ENCODE peak calls at places on chromosome 14, in eight cellular contexts. E is fibroblast of the aortic adventitia; Q is T-cell; K is activated T-cell treated with anti-CD3 and anti-CD28 coated beads, Interleukin-2, amount 50 U/mL, for 72 hours; V is activated naive CD8-positive, alpha-beta T cell treated with anti-CD3 and anti-CD28 coated beads for 36 hours; I is NCI-H1092; C is tibial artery; T is retina. Z is an unnamed sample.

GRCh38 chr14:92973265-92973797 is 50.4 kb downstream of the CHGA start:
- DNase-seq in E (peak; percentile 86), Q (peak; percentile 5), K (peak; percentile 22), V (peak; percentile 41), I (peak; percentile 25), C (peak; percentile 68), T (peak; percentile 87), Z (no peak)

GRCh38 chr14:57533214-57533613 is 39.6 kb upstream of the CCDC198 start:
- DNase-seq in E (peak; percentile 42), Q (no peak), K (peak; percentile 3), V (no peak), I (no peak), C (no peak), T (peak; percentile 17), Z (no peak)

GRCh38 chr14:76826122-76826521 is at the start of gene LRRC74A:
- DNase-seq in E (no peak), Q (no peak), K (no peak), V (no peak), I (no peak), C (no peak), T (no peak), Z (no peak)

GRCh38 chr14:30272848-30273563 is 286.0 kb upstream of the G2E3 start:
- DNase-seq in E (no peak), Q (no peak), K (no peak), V (no peak), I (no peak), C (no peak), T (peak; percentile 78), Z (no peak)

GRCh38 chr14:32939254-32940065 is 781 bp downstream of the NPAS3 start:
- DNase-seq in E (peak; percentile 47), Q (no peak), K (peak; percentile 33), V (peak; percentile 50), I (peak; percentile 66), C (peak; percentile 80), T (peak; percentile 88), Z (no peak)

GRCh38 chr14:91829511-91829910 is 37.8 kb downstream of the TC2N start:
- DNase-seq in E (no peak), Q (no peak), K (no peak), V (no peak), I (no peak), C (no peak), T (no peak), Z (no peak)

GRCh38 chr14:66403183-66403582 is 83.0 kb upstream of the CCDC196 start:
- DNase-seq in E (peak; percentile 69), Q (no peak), K (no peak), V (no peak), I (no peak), C (no peak), T (no peak), Z (peak; percentile 3)

GRCh38 chr14:73751157-73751691 is 37.0 kb upstream of the PNMA1 start:
- DNase-seq in E (no peak), Q (no peak), K (no peak), V (no peak), I (no peak), C (no peak), T (no peak), Z (no peak)

GRCh38 chr14:54567634-54568561 is 970 bp downstream of the SAMD4A start:
- DNase-seq in E (peak; percentile 58), Q (peak; percentile 30), K (peak; percentile 64), V (peak; percentile 50), I (no peak), C (peak; percentile 59), T (peak; percentile 55), Z (no peak)

GRCh38 chr14:99125616-99126431 is 146.2 kb downstream of the BCL11B start:
- DNase-seq in E (no peak), Q (no peak), K (no peak), V (no peak), I (no peak), C (no peak), T (no peak), Z (no peak)

GRCh38 chr14:104894331-104895206 is 29.5 kb downstream of the CEP170B start:
- DNase-seq in E (no peak), Q (no peak), K (no peak), V (no peak), I (no peak), C (no peak), T (peak; percentile 1), Z (no peak)

GRCh38 chr14:21924479-21924878 is 250.9 kb upstream of the OR4E1 start:
- DNase-seq in E (no peak), Q (peak; percentile 65), K (peak; percentile 64), V (peak; percentile 43), I (no peak), C (no peak), T (no peak), Z (peak; percentile 67)

GRCh38 chr14:99537399-99537798 is 56.2 kb downstream of the CCNK start:
- DNase-seq in E (peak; percentile 68), Q (no peak), K (no peak), V (no peak), I (no peak), C (no peak), T (no peak), Z (no peak)

GRCh38 chr14:85948163-85948562 is 418.2 kb downstream of the FLRT2 start:
- DNase-seq in E (no peak), Q (no peak), K (no peak), V (no peak), I (no peak), C (no peak), T (no peak), Z (no peak)

GRCh38 chr14:99791476-99792283 is 1.5 kb upstream of the EML1 start:
- DNase-seq in E (no peak), Q (no peak), K (no peak), V (no peak), I (no peak), C (no peak), T (peak; percentile 44), Z (no peak)

GRCh38 chr14:105484997-105485393 is 1.7 kb upstream of the CRIP1 start:
- DNase-seq in E (no peak), Q (no peak), K (no peak), V (no peak), I (no peak), C (no peak), T (no peak), Z (no peak)

GRCh38 chr14:22003471-22003870 is 329.9 kb upstream of the OR4E1 start:
- DNase-seq in E (no peak), Q (no peak), K (peak; percentile 33), V (no peak), I (no peak), C (no peak), T (no peak), Z (no peak)

Z was measured in KG1.